ENCODE peak calls at places on chromosomes 3 and 15, in eight cellular contexts. K is heart left ventricle, W is cardiac muscle cell, V is astrocyte of the spinal cord, Y is HCT116, I is colonic mucosa, R is transverse colon, F is HL-60. D is an unnamed sample.

GRCh38 chr15:89937365-89938355 is 24.9 kb upstream of the ARPIN start:
- DNase-seq in K (no peak), W (no peak), V (no peak), Y (no peak), I (no peak), R (no peak), F (peak; percentile 81), D (no peak)

GRCh38 chr3:188539631-188540194 is 385.8 kb downstream of the LPP start:
- DNase-seq in K (no peak), W (no peak), V (no peak), Y (no peak), I (no peak), R (no peak), F (no peak), D (no peak)

GRCh38 chr3:46566040-46566631 is at the start of gene LRRC2:
- DNase-seq in K (peak; percentile 73), W (peak; percentile 52), V (peak; percentile 62), Y (no peak), I (peak; percentile 48), R (peak; percentile 42), F (no peak), D (peak; percentile 19)

GRCh38 chr3:152235709-152236298 is 32.9 kb upstream of the MBNL1 start:
- DNase-seq in K (no peak), W (no peak), V (peak; percentile 40), Y (peak; percentile 6), I (no peak), R (no peak), F (no peak), D (no peak)

GRCh38 chr3:129699199-129699598 is 92.7 kb upstream of the PLXND1 start:
- DNase-seq in K (no peak), W (no peak), V (peak; percentile 17), Y (no peak), I (no peak), R (no peak), F (no peak), D (no peak)

GRCh38 chr3:541328-541727 is 344.8 kb downstream of the CHL1 start:
- DNase-seq in K (no peak), W (peak; percentile 5), V (no peak), Y (no peak), I (no peak), R (no peak), F (no peak), D (no peak)

GRCh38 chr3:112958749-112959560 is 15.9 kb downstream of the CD200R1 start:
- DNase-seq in K (no peak), W (no peak), V (no peak), Y (no peak), I (no peak), R (no peak), F (no peak), D (peak; percentile 53)

GRCh38 chr3:183299976-183300375 is 46.9 kb downstream of the B3GNT5 start:
- DNase-seq in K (no peak), W (no peak), V (no peak), Y (no peak), I (no peak), R (no peak), F (no peak), D (no peak)

GRCh38 chr15:42392309-42393024 is 33.2 kb downstream of the CAPN3 start:
- DNase-seq in K (no peak), W (no peak), V (no peak), Y (no peak), I (peak; percentile 88), R (peak; percentile 84), F (no peak), D (no peak)

GRCh38 chr15:62569460-62570404 is 404.6 kb upstream of the C2CD4B start:
- DNase-seq in K (peak; percentile 42), W (no peak), V (peak; percentile 76), Y (no peak), I (peak; percentile 96), R (peak; percentile 91), F (peak; percentile 55), D (no peak)

GRCh38 chr15:88252441-88252840 is 4.1 kb downstream of the NTRK3 start:
- DNase-seq in K (no peak), W (no peak), V (no peak), Y (no peak), I (no peak), R (no peak), F (no peak), D (no peak)

GRCh38 chr3:21294768-21295167 is 456.2 kb downstream of the ZNF385D start:
- DNase-seq in K (no peak), W (no peak), V (peak; percentile 31), Y (no peak), I (no peak), R (no peak), F (no peak), D (no peak)

GRCh38 chr3:101320475-101320874 is at the start of gene IMPG2:
- DNase-seq in K (no peak), W (no peak), V (no peak), Y (no peak), I (no peak), R (no peak), F (no peak), D (no peak)

GRCh38 chr3:99901200-99901926 is 83.7 kb downstream of the CMSS1 start:
- DNase-seq in K (no peak), W (no peak), V (peak; percentile 63), Y (peak; percentile 77), I (no peak), R (no peak), F (no peak), D (no peak)

DNA sequence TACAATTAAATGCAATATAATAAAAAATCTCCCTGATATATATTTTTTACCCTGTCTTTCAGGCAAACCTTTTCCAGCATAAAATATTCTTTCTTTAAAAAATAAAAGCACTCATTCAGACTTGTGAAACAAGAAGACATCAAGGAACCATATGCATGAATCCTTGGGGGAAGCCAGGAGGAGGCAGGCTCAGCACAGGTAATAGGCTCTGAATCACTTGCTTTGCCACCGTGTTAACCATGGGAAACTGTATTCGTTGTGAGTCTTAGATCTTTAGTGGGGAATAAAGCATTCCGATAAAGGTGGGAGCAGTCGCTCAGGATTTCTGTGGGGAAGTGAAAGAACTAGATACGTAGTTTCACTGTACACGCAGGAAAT is 42.4 kb downstream of the FBN1 start:
- DNase-seq in K (no peak), W (no peak), V (peak; percentile 39), Y (no peak), I (no peak), R (no peak), F (no peak), D (no peak)
- TF ChIP-seq CTCF in K (no peak), W (peak; percentile 7), V (no peak), Y (peak; percentile 13), I (no peak), R (no peak), F (no peak), D (peak; percentile 3)

GRCh38 chr15:38065721-38066120 is 131.3 kb downstream of the TMCO5A start:
- DNase-seq in K (no peak), W (no peak), V (peak; percentile 34), Y (no peak), I (no peak), R (no peak), F (no peak), D (no peak)

GRCh38 chr15:38059665-38060064 is 125.2 kb downstream of the TMCO5A start:
- DNase-seq in K (no peak), W (no peak), V (peak; percentile 73), Y (no peak), I (no peak), R (no peak), F (no peak), D (peak; percentile 18)

GRCh38 chr15:38058596-38059075 is 124.2 kb downstream of the TMCO5A start:
- DNase-seq in K (no peak), W (no peak), V (no peak), Y (no peak), I (no peak), R (no peak), F (no peak), D (peak; percentile 21)

GRCh38 chr15:38062679-38063078 is 128.2 kb downstream of the TMCO5A start:
- DNase-seq in K (no peak), W (no peak), V (no peak), Y (no peak), I (no peak), R (no peak), F (no peak), D (no peak)

GRCh38 chr15:38061856-38062649 is 127.6 kb downstream of the TMCO5A start:
- DNase-seq in K (no peak), W (no peak), V (peak; percentile 52), Y (no peak), I (no peak), R (no peak), F (no peak), D (no peak)
- H3K4me3 ChIP-seq in K (no peak overlapping the region), W (no peak overlapping the region), V (no peak overlapping the region), Y (no peak overlapping the region), I (no peak overlapping the region), R (no peak overlapping the region), F (no peak overlapping the region), D (no peak overlapping the region)

DNA sequence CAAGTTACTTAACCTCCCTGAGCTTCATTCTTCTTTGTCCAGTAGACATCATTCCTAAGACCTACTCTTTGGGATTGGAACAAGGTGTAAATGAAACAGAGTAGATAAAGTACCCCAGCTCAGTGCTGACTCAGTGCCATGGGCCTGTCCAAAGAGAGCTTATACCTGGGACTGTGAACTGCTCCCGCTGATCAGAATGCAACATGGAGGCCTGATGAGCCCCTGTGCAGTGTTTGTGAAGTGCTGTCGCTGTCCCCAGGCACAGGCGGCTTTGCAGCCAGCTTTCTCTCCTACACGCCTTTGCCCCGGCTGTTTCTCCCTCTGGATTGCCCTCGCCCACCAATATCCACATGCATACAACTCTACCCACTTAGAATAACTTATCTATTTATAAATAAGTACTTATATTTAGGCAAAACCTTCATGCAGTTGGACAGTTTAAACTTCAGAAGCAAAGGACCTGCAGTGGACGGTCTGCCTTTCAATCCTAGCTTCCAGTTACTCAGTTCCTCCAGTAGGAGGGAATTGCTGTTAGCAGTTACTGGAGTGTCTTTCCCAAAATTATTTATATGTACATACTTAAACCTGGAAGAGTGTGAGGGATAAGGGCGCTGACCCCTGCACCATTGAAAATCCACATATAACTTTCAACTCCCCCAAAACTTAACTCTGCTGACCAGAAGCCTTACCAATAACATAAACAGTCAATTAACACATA is 80.0 kb downstream of the CORO2B start:
- DNase-seq in K (no peak), W (peak; percentile 23), V (no peak), Y (no peak), I (no peak), R (no peak), F (no peak), D (no peak)
- TF ChIP-seq CTCF in K (no peak), W (no peak), V (peak; percentile 5), Y (no peak), I (no peak), R (no peak), F (no peak), D (no peak)

GRCh38 chr15:32722126-32722525 is 4.3 kb downstream of the GREM1 start:
- DNase-seq in K (no peak), W (no peak), V (no peak), Y (no peak), I (no peak), R (no peak), F (no peak), D (no peak)
- H3K4me3 ChIP-seq in K (no peak overlapping the region), W (no peak overlapping the region), V (no peak overlapping the region), Y (no peak overlapping the region), I (no peak overlapping the region), R (no peak overlapping the region), F (no peak overlapping the region), D (no peak overlapping the region)

GRCh38 chr15:95328559-95328958 is 1001.9 kb upstream of the NR2F2 start:
- DNase-seq in K (no peak), W (no peak), V (no peak), Y (no peak), I (no peak), R (no peak), F (no peak), D (no peak)
- TF ChIP-seq CTCF in K (no peak), W (no peak), V (no peak), Y (no peak), I (no peak), R (no peak), F (no peak), D (no peak)